ENCODE peak calls at places on chromosomes 4 and X, in nine cellular contexts. One of them, this sample, is unnamed.

GRCh38 chr4:16669036-16669435 is 229.4 kb downstream of the LDB2 start:
- DNase-seq in adrenal gland: peak; percentile 7
- DNase-seq in ovary: no peak
- DNase-seq in testis: peak; percentile 39
- DNase-seq in breast epithelium: no peak
- DNase-seq in thyroid gland: no peak
- DNase-seq in A549: no peak
- DNase-seq in esophagus muscularis mucosa: no peak
- DNase-seq in IMR-90: peak; percentile 45
- DNase-seq in this sample: no peak

GRCh38 chr4:108979754-108980153 is 216.9 kb upstream of the ETNPPL start:
- DNase-seq in breast epithelium: no peak
- DNase-seq in testis: peak; percentile 43
- DNase-seq in esophagus muscularis mucosa: no peak
- DNase-seq in ovary: no peak
- DNase-seq in thyroid gland: no peak
- DNase-seq in IMR-90: no peak
- DNase-seq in adrenal gland: no peak
- DNase-seq in A549: no peak
- DNase-seq in this sample: no peak

GRCh38 chr4:81632581-81633247 is 161.0 kb upstream of the RASGEF1B start:
- DNase-seq in adrenal gland: no peak
- DNase-seq in breast epithelium: no peak
- DNase-seq in thyroid gland: peak; percentile 9
- DNase-seq in esophagus muscularis mucosa: no peak
- DNase-seq in testis: no peak
- DNase-seq in IMR-90: no peak
- DNase-seq in ovary: no peak
- DNase-seq in A549: no peak
- DNase-seq in this sample: no peak

GRCh38 chr4:5825642-5826041 is 67.2 kb downstream of the CRMP1 start:
- DNase-seq in ovary: no peak
- DNase-seq in testis: no peak
- DNase-seq in breast epithelium: no peak
- DNase-seq in IMR-90: no peak
- DNase-seq in esophagus muscularis mucosa: no peak
- DNase-seq in thyroid gland: no peak
- DNase-seq in adrenal gland: no peak
- DNase-seq in A549: no peak
- DNase-seq in this sample: no peak

GRCh38 chrX:122641826-122642225 is 542.3 kb upstream of the GRIA3 start:
- DNase-seq in thyroid gland: no peak
- DNase-seq in testis: no peak
- DNase-seq in ovary: no peak
- DNase-seq in A549: no peak
- DNase-seq in adrenal gland: no peak
- DNase-seq in esophagus muscularis mucosa: no peak
- DNase-seq in breast epithelium: no peak
- DNase-seq in IMR-90: no peak
- DNase-seq in this sample: no peak

GRCh38 chr4:169164669-169165415 is 105.9 kb downstream of the SH3RF1 start:
- DNase-seq in adrenal gland: no peak
- DNase-seq in thyroid gland: no peak
- DNase-seq in esophagus muscularis mucosa: no peak
- DNase-seq in testis: no peak
- DNase-seq in IMR-90: peak; percentile 32
- DNase-seq in breast epithelium: no peak
- DNase-seq in A549: no peak
- DNase-seq in ovary: no peak
- DNase-seq in this sample: no peak

GRCh38 chr4:187010052-187010451 is 286.4 kb upstream of the FAT1 start:
- DNase-seq in esophagus muscularis mucosa: no peak
- DNase-seq in IMR-90: peak; percentile 47
- DNase-seq in adrenal gland: no peak
- DNase-seq in A549: no peak
- DNase-seq in thyroid gland: no peak
- DNase-seq in testis: no peak
- DNase-seq in breast epithelium: no peak
- DNase-seq in ovary: no peak
- DNase-seq in this sample: no peak

GRCh38 chr4:15416357-15417327 is 11.2 kb upstream of the C1QTNF7 start:
- DNase-seq in adrenal gland: peak; percentile 8
- DNase-seq in esophagus muscularis mucosa: peak; percentile 86
- DNase-seq in ovary: no peak
- DNase-seq in testis: no peak
- DNase-seq in IMR-90: no peak
- DNase-seq in thyroid gland: no peak
- DNase-seq in breast epithelium: no peak
- DNase-seq in A549: no peak
- DNase-seq in this sample: no peak

GRCh38 chr4:163895369-163896005 is 401.0 kb downstream of the TMA16 start:
- DNase-seq in IMR-90: no peak
- DNase-seq in thyroid gland: no peak
- DNase-seq in ovary: no peak
- DNase-seq in adrenal gland: no peak
- DNase-seq in breast epithelium: no peak
- DNase-seq in testis: no peak
- DNase-seq in esophagus muscularis mucosa: no peak
- DNase-seq in A549: no peak
- DNase-seq in this sample: no peak

GRCh38 chr4:145760176-145760575 is 80.2 kb downstream of the C4orf51 start:
- DNase-seq in breast epithelium: no peak
- DNase-seq in esophagus muscularis mucosa: peak; percentile 55
- DNase-seq in ovary: no peak
- DNase-seq in thyroid gland: no peak
- DNase-seq in testis: no peak
- DNase-seq in adrenal gland: no peak
- DNase-seq in A549: no peak
- DNase-seq in IMR-90: no peak
- DNase-seq in this sample: no peak

GRCh38 chrX:32448320-32448719 is 763.0 kb downstream of the DMD start:
- DNase-seq in A549: no peak
- DNase-seq in breast epithelium: no peak
- DNase-seq in adrenal gland: no peak
- DNase-seq in esophagus muscularis mucosa: no peak
- DNase-seq in IMR-90: no peak
- DNase-seq in thyroid gland: no peak
- DNase-seq in testis: no peak
- DNase-seq in ovary: no peak
- DNase-seq in this sample: no peak

GRCh38 chr4:54658321-54659093 is 750 bp downstream of the KIT start:
- DNase-seq in IMR-90: peak; percentile 36
- DNase-seq in testis: peak; percentile 41
- DNase-seq in breast epithelium: peak; percentile 47
- DNase-seq in ovary: peak; percentile 75
- DNase-seq in adrenal gland: peak; percentile 52
- DNase-seq in A549: peak; percentile 17
- DNase-seq in thyroid gland: peak; percentile 80
- DNase-seq in esophagus muscularis mucosa: no peak
- DNase-seq in this sample: peak; percentile 53

GRCh38 chr4:47882228-47882627 is 32.2 kb downstream of the NFXL1 start:
- DNase-seq in IMR-90: peak; percentile 33
- DNase-seq in breast epithelium: no peak
- DNase-seq in thyroid gland: no peak
- DNase-seq in ovary: no peak
- DNase-seq in esophagus muscularis mucosa: no peak
- DNase-seq in testis: no peak
- DNase-seq in adrenal gland: no peak
- DNase-seq in A549: no peak
- DNase-seq in this sample: no peak

GRCh38 chr4:1492636-1493539 is 86.6 kb upstream of the NKX1-1 start:
- DNase-seq in ovary: peak; percentile 13
- DNase-seq in esophagus muscularis mucosa: no peak
- DNase-seq in breast epithelium: no peak
- DNase-seq in adrenal gland: no peak
- DNase-seq in A549: no peak
- DNase-seq in thyroid gland: no peak
- DNase-seq in testis: no peak
- DNase-seq in IMR-90: no peak
- DNase-seq in this sample: no peak

GRCh38 chrX:117645639-117646038 is 471.0 kb downstream of the KLHL13 start:
- DNase-seq in IMR-90: no peak
- DNase-seq in ovary: no peak
- DNase-seq in esophagus muscularis mucosa: no peak
- DNase-seq in testis: no peak
- DNase-seq in adrenal gland: no peak
- DNase-seq in A549: no peak
- DNase-seq in breast epithelium: no peak
- DNase-seq in thyroid gland: no peak
- DNase-seq in this sample: no peak

GRCh38 chr4:127965803-127966175 is 583 bp downstream of the ABHD18 start:
- DNase-seq in adrenal gland: peak; percentile 51
- DNase-seq in esophagus muscularis mucosa: no peak
- DNase-seq in testis: peak; percentile 75
- DNase-seq in A549: peak; percentile 42
- DNase-seq in IMR-90: peak; percentile 20
- DNase-seq in ovary: no peak
- DNase-seq in thyroid gland: peak; percentile 77
- DNase-seq in breast epithelium: peak; percentile 40
- DNase-seq in this sample: no peak

GRCh38 chr4:77156912-77157858 is at the start of gene CCNG2:
- DNase-seq in A549: peak; percentile 26
- DNase-seq in thyroid gland: peak; percentile 90
- DNase-seq in adrenal gland: peak; percentile 83
- DNase-seq in testis: peak; percentile 93
- DNase-seq in breast epithelium: peak; percentile 87
- DNase-seq in IMR-90: peak; percentile 94
- DNase-seq in ovary: peak; percentile 93
- DNase-seq in esophagus muscularis mucosa: peak; percentile 98
- DNase-seq in this sample: peak; percentile 90

GRCh38 chrX:13386636-13387035 is 66.8 kb upstream of the ATXN3L start:
- DNase-seq in esophagus muscularis mucosa: no peak
- DNase-seq in ovary: no peak
- DNase-seq in adrenal gland: no peak
- DNase-seq in testis: no peak
- DNase-seq in thyroid gland: no peak
- DNase-seq in breast epithelium: no peak
- DNase-seq in A549: no peak
- DNase-seq in IMR-90: no peak
- DNase-seq in this sample: no peak

GRCh38 chr4:91057871-91058270 is 930.7 kb downstream of the CCSER1 start:
- DNase-seq in IMR-90: no peak
- DNase-seq in adrenal gland: no peak
- DNase-seq in esophagus muscularis mucosa: no peak
- DNase-seq in breast epithelium: no peak
- DNase-seq in thyroid gland: no peak
- DNase-seq in testis: no peak
- DNase-seq in ovary: no peak
- DNase-seq in A549: no peak
- DNase-seq in this sample: no peak

GRCh38 chr4:59685626-59686025 is 1514.5 kb upstream of the ADGRL3 start:
- DNase-seq in esophagus muscularis mucosa: no peak
- DNase-seq in breast epithelium: no peak
- DNase-seq in thyroid gland: no peak
- DNase-seq in adrenal gland: no peak
- DNase-seq in ovary: no peak
- DNase-seq in A549: no peak
- DNase-seq in IMR-90: no peak
- DNase-seq in testis: no peak
- DNase-seq in this sample: no peak

GRCh38 chr4:171814545-171814944 is 1.3 kb downstream of the GALNTL6 start:
- DNase-seq in A549: no peak
- DNase-seq in breast epithelium: no peak
- DNase-seq in thyroid gland: no peak
- DNase-seq in adrenal gland: no peak
- DNase-seq in IMR-90: no peak
- DNase-seq in esophagus muscularis mucosa: no peak
- DNase-seq in ovary: no peak
- DNase-seq in testis: no peak
- DNase-seq in this sample: no peak
- TF ChIP-seq POLR2A in A549: no peak
- TF ChIP-seq POLR2A in breast epithelium: no peak
- TF ChIP-seq POLR2A in thyroid gland: no peak
- TF ChIP-seq POLR2A in adrenal gland: no peak
- TF ChIP-seq POLR2A in IMR-90: no peak
- TF ChIP-seq POLR2A in esophagus muscularis mucosa: no peak
- TF ChIP-seq POLR2A in ovary: no peak
- TF ChIP-seq POLR2A in testis: no peak
- TF ChIP-seq POLR2A in this sample: no peak

DNA sequence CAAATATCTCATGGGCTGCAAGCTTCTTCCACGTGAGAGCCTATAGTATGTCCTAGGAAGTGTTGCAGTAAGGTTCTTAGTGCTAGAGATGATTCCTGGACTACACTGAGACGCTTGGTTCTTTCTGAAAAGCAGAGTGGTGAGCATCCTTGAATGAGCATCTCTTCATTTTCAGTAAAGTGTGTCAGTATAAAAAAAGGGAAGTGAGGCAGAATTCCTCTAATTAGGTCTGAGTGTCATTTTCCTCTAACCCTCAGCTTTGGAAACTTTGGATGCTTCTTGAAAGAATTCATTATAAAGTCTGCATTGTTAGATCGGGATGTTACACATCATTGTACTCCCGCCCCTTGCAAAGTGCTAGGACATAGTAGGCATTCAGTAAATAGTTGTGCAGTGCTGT is 5.2 kb downstream of the BMPR1B start:
- DNase-seq in A549: peak; percentile 30
- DNase-seq in ovary: no peak
- DNase-seq in breast epithelium: no peak
- DNase-seq in esophagus muscularis mucosa: no peak
- DNase-seq in adrenal gland: no peak
- DNase-seq in thyroid gland: no peak
- DNase-seq in testis: no peak
- DNase-seq in IMR-90: no peak
- DNase-seq in this sample: no peak
- H3K4me1 ChIP-seq in A549: peaks cover 71% of the 10 kb centered on the region
- H3K4me1 ChIP-seq in ovary: no peaks in the 10 kb centered on the region
- H3K4me1 ChIP-seq in breast epithelium: no peaks in the 10 kb centered on the region
- H3K4me1 ChIP-seq in esophagus muscularis mucosa: peaks cover 47% of the 10 kb centered on the region
- H3K4me1 ChIP-seq in adrenal gland: no peaks in the 10 kb centered on the region
- H3K4me1 ChIP-seq in thyroid gland: no peaks in the 10 kb centered on the region
- H3K4me1 ChIP-seq in testis: peaks cover 7% of the 10 kb centered on the region
- H3K4me1 ChIP-seq in IMR-90: no peaks in the 10 kb centered on the region
- H3K4me1 ChIP-seq in this sample: no peaks in the 10 kb centered on the region

GRCh38 chrX:140509468-140510305 is 4.8 kb upstream of the SOX3 start:
- DNase-seq in testis: no peak
- DNase-seq in adrenal gland: no peak
- DNase-seq in ovary: no peak
- DNase-seq in breast epithelium: no peak
- DNase-seq in A549: no peak
- DNase-seq in thyroid gland: no peak
- DNase-seq in IMR-90: no peak
- DNase-seq in esophagus muscularis mucosa: no peak
- DNase-seq in this sample: no peak
- TF ChIP-seq POLR2A in testis: no peak
- TF ChIP-seq POLR2A in adrenal gland: no peak
- TF ChIP-seq POLR2A in ovary: no peak
- TF ChIP-seq POLR2A in breast epithelium: no peak
- TF ChIP-seq POLR2A in A549: no peak
- TF ChIP-seq POLR2A in thyroid gland: no peak
- TF ChIP-seq POLR2A in IMR-90: no peak
- TF ChIP-seq POLR2A in esophagus muscularis mucosa: no peak
- TF ChIP-seq POLR2A in this sample: no peak

DNA sequence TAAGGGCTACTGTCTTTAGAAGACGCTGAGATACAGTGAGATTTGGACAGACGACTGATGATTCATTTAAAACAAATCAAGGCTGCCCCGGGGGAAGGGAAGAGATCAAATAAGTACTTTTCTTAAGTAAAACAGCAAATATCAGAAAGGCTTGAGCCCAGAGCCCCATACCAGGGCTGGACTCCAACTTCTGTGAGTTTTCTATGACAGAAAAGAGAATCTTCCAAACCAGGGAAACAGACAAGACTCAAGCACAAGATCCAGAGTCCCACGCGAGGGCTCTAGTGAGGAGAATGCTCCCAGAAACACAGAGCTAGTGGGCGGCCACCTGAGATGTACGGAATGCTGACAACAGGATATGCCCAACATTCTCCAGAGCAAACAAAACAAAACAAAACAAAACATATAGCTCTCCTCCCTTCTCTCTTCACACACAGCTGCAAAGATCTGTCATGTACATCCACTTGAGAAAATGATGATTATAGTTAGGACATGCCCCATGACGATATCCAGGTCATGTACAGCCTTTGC is 13.1 kb downstream of the ACSL1 start:
- DNase-seq in adrenal gland: no peak
- DNase-seq in IMR-90: peak; percentile 24
- DNase-seq in esophagus muscularis mucosa: no peak
- DNase-seq in A549: peak; percentile 36
- DNase-seq in ovary: no peak
- DNase-seq in testis: no peak
- DNase-seq in breast epithelium: no peak
- DNase-seq in thyroid gland: no peak
- DNase-seq in this sample: no peak
- H3K4me1 ChIP-seq in adrenal gland: peaks cover 60% of the 10 kb centered on the region
- H3K4me1 ChIP-seq in IMR-90: peaks cover 10% of the 10 kb centered on the region
- H3K4me1 ChIP-seq in esophagus muscularis mucosa: peaks cover 51% of the 10 kb centered on the region
- H3K4me1 ChIP-seq in A549: peaks cover 66% of the 10 kb centered on the region
- H3K4me1 ChIP-seq in ovary: peaks cover 7% of the 10 kb centered on the region
- H3K4me1 ChIP-seq in testis: peaks cover 21% of the 10 kb centered on the region
- H3K4me1 ChIP-seq in breast epithelium: peaks cover 13% of the 10 kb centered on the region
- H3K4me1 ChIP-seq in thyroid gland: peaks cover 84% of the 10 kb centered on the region
- H3K4me1 ChIP-seq in this sample: peaks cover 90% of the 10 kb centered on the region